ENCODE peak calls at places on chromosome 11, in five cellular contexts. N, F, Z, M and T are unnamed samples.

GRCh38 chr11:73961321-73961720 is 10.5 kb downstream of the DNAJB13 start:
- DNase-seq in N (no peak), F (no peak), Z (no peak), M (no peak), T (no peak)

GRCh38 chr11:1052133-1053011 is 15.9 kb upstream of the MUC6 start:
- DNase-seq in N (no peak), F (no peak), Z (no peak), M (no peak), T (no peak)

GRCh38 chr11:84719935-84720577 is 907.1 kb downstream of the DLG2 start:
- DNase-seq in N (no peak), F (no peak), Z (no peak), M (no peak), T (no peak)

GRCh38 chr11:114315749-114316368 is 19.7 kb downstream of the NNMT start:
- DNase-seq in N (no peak), F (peak), Z (no peak), M (peak), T (no peak)

GRCh38 chr11:83151274-83151977 is 5.5 kb upstream of the PCF11 start:
- DNase-seq in N (no peak), F (peak), Z (no peak), M (no peak), T (no peak)

GRCh38 chr11:16759857-16760256 is 21.4 kb downstream of the C11orf58 start:
- DNase-seq in N (no peak), F (no peak), Z (no peak), M (no peak), T (no peak)

GRCh38 chr11:65539401-65540289 is 14.8 kb downstream of the SCYL1 start:
- DNase-seq in N (no peak), F (no peak), Z (no peak), M (no peak), T (no peak)

GRCh38 chr11:96263361-96263763 is 79.6 kb downstream of the MAML2 start:
- DNase-seq in N (no peak), F (no peak), Z (no peak), M (no peak), T (no peak)

GRCh38 chr11:33735426-33736147 is 636 bp downstream of the CD59 start:
- DNase-seq in N (no peak), F (peak), Z (peak), M (peak), T (no peak)

GRCh38 chr11:48122656-48123055 is 94.0 kb upstream of the OR4B1 start:
- DNase-seq in N (no peak), F (no peak), Z (no peak), M (no peak), T (no peak)

GRCh38 chr11:111770581-111771134 is 4.5 kb upstream of the PPP2R1B start:
- DNase-seq in N (no peak), F (no peak), Z (no peak), M (no peak), T (no peak)

GRCh38 chr11:73178092-73178539 is 36.0 kb upstream of the FCHSD2 start:
- DNase-seq in N (peak), F (peak), Z (peak), M (peak), T (peak)

GRCh38 chr11:131858495-131858894 is 488.1 kb downstream of the NTM start:
- DNase-seq in N (no peak), F (no peak), Z (no peak), M (no peak), T (no peak)

GRCh38 chr11:48001438-48002021 is 21.2 kb downstream of the PTPRJ start:
- DNase-seq in N (no peak), F (no peak), Z (no peak), M (peak), T (no peak)